ENCODE peak calls at places on chromosome 16, in nine cellular contexts. D is NCI-H524 treated with DMSO at 0.1 percent for 48 hours; U is NCI-H460; X is left kidney; Q is MM.1S; A is NCI-H2029; E is CD8-positive, alpha-beta T cell; M is NCI-H146; P is left lung. V is an unnamed sample.
A peak's percentile ranks its signal among the peaks of the same experiment; 100 is the strongest.

GRCh38 chr16:11621920-11622651 is 35.4 kb upstream of the LITAF start:
- DNase-seq in D (no peak), U (no peak), X (peak; percentile 60), Q (peak; percentile 56), A (no peak), E (peak; percentile 44), M (no peak), P (no peak), V (no peak)

GRCh38 chr16:31458073-31458834 is 1.0 kb upstream of the ARMC5 start:
- DNase-seq in D (no peak), U (no peak), X (peak; percentile 76), Q (peak; percentile 81), A (peak; percentile 28), E (peak; percentile 39), M (peak; percentile 86), P (peak; percentile 70), V (peak; percentile 75)

GRCh38 chr16:87180069-87180468 is 137.1 kb downstream of the C16orf95 start:
- DNase-seq in D (no peak), U (no peak), X (no peak), Q (no peak), A (no peak), E (no peak), M (no peak), P (no peak), V (no peak)

GRCh38 chr16:17173134-17173729 is 297.5 kb downstream of the XYLT1 start:
- DNase-seq in D (no peak), U (no peak), X (no peak), Q (no peak), A (no peak), E (no peak), M (no peak), P (peak; percentile 80), V (no peak)

GRCh38 chr16:86508947-86509758 is 1.2 kb upstream of the FOXF1 start:
- DNase-seq in D (no peak), U (peak; percentile 29), X (no peak), Q (no peak), A (no peak), E (no peak), M (no peak), P (peak; percentile 53), V (peak; percentile 59)

GRCh38 chr16:83968483-83968865 is 430 bp downstream of the NECAB2 start:
- DNase-seq in D (no peak), U (no peak), X (peak; percentile 57), Q (no peak), A (no peak), E (no peak), M (peak; percentile 44), P (no peak), V (no peak)

GRCh38 chr16:53152321-53152720 is 97.5 kb downstream of the CHD9 start:
- DNase-seq in D (no peak), U (no peak), X (no peak), Q (no peak), A (no peak), E (no peak), M (no peak), P (no peak), V (no peak)

GRCh38 chr16:86219655-86220445 is 290.5 kb upstream of the FOXF1 start:
- DNase-seq in D (no peak), U (no peak), X (no peak), Q (no peak), A (no peak), E (no peak), M (no peak), P (no peak), V (no peak)

GRCh38 chr16:57955572-57955971 is 15.4 kb downstream of the CNGB1 start:
- DNase-seq in D (no peak), U (no peak), X (no peak), Q (no peak), A (peak; percentile 22), E (no peak), M (no peak), P (peak; percentile 70), V (no peak)

GRCh38 chr16:85699628-85700027 is 10.9 kb upstream of the GINS2 start:
- DNase-seq in D (no peak), U (no peak), X (no peak), Q (no peak), A (no peak), E (no peak), M (no peak), P (no peak), V (peak; percentile 47)

GRCh38 chr16:54750249-54750648 is 180.4 kb upstream of the IRX5 start:
- DNase-seq in D (no peak), U (no peak), X (no peak), Q (no peak), A (no peak), E (no peak), M (no peak), P (no peak), V (no peak)

GRCh38 chr16:12646490-12647274 is 157.0 kb downstream of the CPPED1 start:
- DNase-seq in D (no peak), U (no peak), X (peak; percentile 4), Q (peak; percentile 6), A (peak; percentile 82), E (no peak), M (peak; percentile 27), P (no peak), V (peak; percentile 75)

GRCh38 chr16:86959182-86959651 is 358.0 kb downstream of the C16orf95 start:
- DNase-seq in D (no peak), U (no peak), X (peak; percentile 93), Q (no peak), A (no peak), E (no peak), M (no peak), P (no peak), V (no peak)

GRCh38 chr16:29985271-29985811 is 10.1 kb downstream of the HIRIP3 start:
- DNase-seq in D (no peak), U (no peak), X (no peak), Q (no peak), A (no peak), E (no peak), M (no peak), P (no peak), V (no peak)

GRCh38 chr16:9072806-9073341 is 18.6 kb upstream of the HAPSTR1 start:
- DNase-seq in D (no peak), U (no peak), X (no peak), Q (peak; percentile 85), A (no peak), E (no peak), M (peak; percentile 32), P (no peak), V (peak; percentile 35)

GRCh38 chr16:66551362-66551761 is 1.0 kb upstream of the CKLF start:
- DNase-seq in D (no peak), U (peak; percentile 30), X (peak; percentile 74), Q (peak; percentile 74), A (no peak), E (no peak), M (peak; percentile 26), P (peak; percentile 62), V (peak; percentile 74)

GRCh38 chr16:28546626-28547025 is 7.1 kb upstream of the SGF29 start:
- DNase-seq in D (no peak), U (no peak), X (no peak), Q (no peak), A (no peak), E (no peak), M (no peak), P (no peak), V (no peak)

GRCh38 chr16:87712184-87712822 is 53.5 kb downstream of the KLHDC4 start:
- DNase-seq in D (no peak), U (no peak), X (no peak), Q (no peak), A (no peak), E (no peak), M (no peak), P (no peak), V (no peak)

GRCh38 chr16:14070877-14071575 is at the start of gene MRTFB:
- DNase-seq in D (no peak), U (peak; percentile 63), X (peak; percentile 95), Q (peak; percentile 83), A (peak; percentile 64), E (peak; percentile 67), M (peak; percentile 98), P (peak; percentile 74), V (peak; percentile 92)

GRCh38 chr16:2664522-2665096 is 17.7 kb upstream of the KCTD5 start:
- DNase-seq in D (no peak), U (no peak), X (peak; percentile 43), Q (no peak), A (peak; percentile 12), E (no peak), M (no peak), P (no peak), V (no peak)

GRCh38 chr16:54403580-54403979 is 117.0 kb upstream of the IRX3 start:
- DNase-seq in D (no peak), U (no peak), X (no peak), Q (no peak), A (no peak), E (no peak), M (no peak), P (no peak), V (no peak)

GRCh38 chr16:87603684-87604571 is 1.6 kb downstream of the JPH3 start:
- DNase-seq in D (peak; percentile 37), U (no peak), X (peak; percentile 40), Q (no peak), A (no peak), E (no peak), M (peak; percentile 16), P (no peak), V (peak; percentile 46)

GRCh38 chr16:25009822-25010221 is 5.3 kb downstream of the ARHGAP17 start:
- DNase-seq in D (no peak), U (no peak), X (no peak), Q (no peak), A (no peak), E (no peak), M (no peak), P (peak; percentile 68), V (no peak)

GRCh38 chr16:17657037-17657436 is 186.3 kb upstream of the XYLT1 start:
- DNase-seq in D (peak; percentile 85), U (no peak), X (peak; percentile 69), Q (no peak), A (no peak), E (no peak), M (no peak), P (no peak), V (peak; percentile 22)

GRCh38 chr16:88458039-88458772 is 5.1 kb downstream of the ZFPM1 start:
- DNase-seq in D (no peak), U (no peak), X (no peak), Q (no peak), A (no peak), E (no peak), M (peak; percentile 74), P (no peak), V (peak; percentile 50)

GRCh38 chr16:19883296-19883951 is 1.2 kb downstream of the GPRC5B start:
- DNase-seq in D (no peak), U (no peak), X (peak; percentile 85), Q (no peak), A (no peak), E (no peak), M (peak; percentile 81), P (no peak), V (peak; percentile 93)

GRCh38 chr16:6732166-6732565 is 600.5 kb upstream of the RBFOX1 start:
- DNase-seq in D (no peak), U (no peak), X (no peak), Q (no peak), A (no peak), E (no peak), M (peak; percentile 45), P (no peak), V (peak; percentile 17)

GRCh38 chr16:16145286-16145685 is 78.0 kb downstream of the ABCC6 start:
- DNase-seq in D (no peak), U (no peak), X (no peak), Q (no peak), A (no peak), E (no peak), M (no peak), P (no peak), V (no peak)

GRCh38 chr16:29983420-29984136 is 9.9 kb downstream of the TAOK2 start:
- DNase-seq in D (no peak), U (no peak), X (no peak), Q (no peak), A (no peak), E (no peak), M (no peak), P (no peak), V (no peak)

GRCh38 chr16:81275795-81276194 is 37.3 kb downstream of the BCO1 start:
- DNase-seq in D (no peak), U (no peak), X (no peak), Q (no peak), A (no peak), E (no peak), M (no peak), P (no peak), V (no peak)

GRCh38 chr16:86457621-86458456 is 52.5 kb upstream of the FOXF1 start:
- DNase-seq in D (no peak), U (no peak), X (no peak), Q (no peak), A (no peak), E (no peak), M (no peak), P (no peak), V (no peak)

V was measured in mesendoderm.